ENCODE peak calls at places on chromosomes 12 and 14, in seven cellular contexts. B is neuronal stem cell, A is H9, G is mesendoderm, Z is H1, S is mesenchymal stem cell, D is trophoblast cell. N is an unnamed sample.

GRCh38 chr12:56695327-56696101 is 7.4 kb upstream of the PTGES3 start:
- DNase-seq in A (no peak), S (peak), B (no peak), Z (no peak), D (no peak), G (no peak), N (peak)

GRCh38 chr14:52272375-52272774 is 4.9 kb downstream of the PTGDR start:
- DNase-seq in Z (no peak), G (peak), B (peak), S (peak), A (no peak), D (no peak), N (peak)

GRCh38 chr14:89399594-89400068 is 17.4 kb downstream of the FOXN3 start:
- DNase-seq in S (peak), D (peak), G (peak), B (peak), Z (no peak), A (peak), N (peak)

GRCh38 chr12:9392842-9393241 is 184.6 kb upstream of the PZP start:
- DNase-seq in B (no peak), G (no peak), A (no peak), D (no peak), S (no peak), Z (no peak), N (no peak)

GRCh38 chr12:84856156-84856900 is 56.3 kb downstream of the SLC6A15 start:
- DNase-seq in G (no peak), S (peak), D (no peak), B (no peak), Z (no peak), A (no peak), N (no peak)

GRCh38 chr14:75566321-75566720 is 12.1 kb upstream of the FLVCR2 start:
- DNase-seq in G (no peak), Z (no peak), B (no peak), S (peak), D (peak), A (no peak), N (no peak)

GRCh38 chr14:60294670-60295069 is 45.6 kb downstream of the PPM1A start:
- DNase-seq in S (no peak), A (no peak), D (no peak), G (no peak), Z (no peak), B (no peak), N (no peak)

GRCh38 chr14:28344381-28344780 is 422.2 kb upstream of the FOXG1 start:
- DNase-seq in A (no peak), S (no peak), B (no peak), D (no peak), Z (no peak), G (no peak), N (no peak)

GRCh38 chr12:96578526-96579125 is 89.2 kb downstream of the CFAP54 start:
- DNase-seq in D (peak), G (peak), A (no peak), Z (no peak), S (peak), B (peak), N (peak)

GRCh38 chr12:105750096-105750495 is 388.7 kb downstream of the NUAK1 start:
- DNase-seq in B (no peak), D (no peak), G (no peak), S (no peak), Z (no peak), A (no peak), N (no peak)

GRCh38 chr14:76876076-76876475 is 49.9 kb downstream of the LRRC74A start:
- DNase-seq in D (peak), B (peak), S (peak), A (peak), Z (peak), G (peak), N (peak)

GRCh38 chr14:71372411-71372838 is 465.2 kb downstream of the PCNX1 start:
- DNase-seq in S (peak), Z (no peak), D (peak), B (no peak), A (no peak), G (no peak), N (peak)

GRCh38 chr12:55724226-55724939 is 4.2 kb downstream of the RDH5 start:
- DNase-seq in S (peak), A (peak), D (peak), B (no peak), G (peak), Z (no peak), N (peak)

GRCh38 chr12:113961921-113962710 is 4.0 kb downstream of the RBM19 start:
- DNase-seq in A (no peak), Z (no peak), S (peak), B (no peak), D (peak), G (no peak), N (peak)

GRCh38 chr14:76541594-76542219 is 165.8 kb downstream of the ESRRB start:
- DNase-seq in G (no peak), B (no peak), Z (no peak), A (no peak), D (no peak), S (no peak), N (no peak)

GRCh38 chr12:57181561-57182155 is 34.2 kb upstream of the LRP1-AS start:
- DNase-seq in Z (no peak), G (peak), A (no peak), D (peak), B (no peak), S (no peak), N (no peak)

GRCh38 chr14:102717211-102717610 is 60.0 kb upstream of the TRAF3 start:
- DNase-seq in D (no peak), S (no peak), B (no peak), A (no peak), G (no peak), Z (no peak), N (no peak)

GRCh38 chr12:114013601-114014345 is 47.6 kb upstream of the RBM19 start:
- DNase-seq in D (peak), A (peak), G (peak), Z (peak), B (peak), S (no peak), N (peak)

GRCh38 chr12:70590549-70591226 is 46.5 kb downstream of the PTPRB start:
- DNase-seq in G (peak), Z (no peak), B (no peak), D (no peak), S (no peak), A (no peak), N (no peak)

GRCh38 chr12:77299001-77299400 is 233.6 kb upstream of the E2F7 start:
- DNase-seq in D (no peak), A (no peak), G (no peak), S (no peak), Z (no peak), B (no peak), N (no peak)

GRCh38 chr14:38127784-38128183 is 79.9 kb upstream of the SSTR1 start:
- DNase-seq in G (peak), D (no peak), S (no peak), Z (no peak), B (no peak), A (no peak), N (peak)

GRCh38 chr12:40171501-40171900 is 53.3 kb upstream of the LRRK2 start:
- DNase-seq in Z (no peak), G (no peak), D (peak), S (no peak), B (no peak), A (no peak), N (no peak)

GRCh38 chr12:20520572-20520971 is 152.2 kb downstream of the PDE3A start:
- DNase-seq in A (no peak), Z (no peak), G (no peak), B (no peak), S (no peak), D (no peak), N (no peak)

GRCh38 chr12:115451785-115452736 is 768.1 kb upstream of the TBX3 start:
- DNase-seq in S (peak), Z (no peak), D (peak), A (peak), B (peak), G (peak), N (peak)

GRCh38 chr12:121893901-121894540 is 5.4 kb downstream of the PSMD9 start:
- DNase-seq in Z (no peak), A (peak), B (no peak), G (peak), D (peak), S (peak), N (peak)

GRCh38 chr12:57435288-57435687 is 704 bp downstream of the INHBC start:
- DNase-seq in S (no peak), A (no peak), B (no peak), D (no peak), G (no peak), Z (no peak), N (no peak)

GRCh38 chr14:22837059-22837749 is 819 bp downstream of the MMP14 start:
- DNase-seq in G (peak), A (no peak), Z (no peak), S (peak), D (peak), B (no peak), N (peak)

GRCh38 chr12:126191037-126191891 is 1126.0 kb downstream of the AACS start:
- DNase-seq in S (no peak), Z (peak), G (peak), A (peak), D (no peak), B (peak), N (no peak)

GRCh38 chr14:99745307-99745951 is 47.8 kb upstream of the EML1 start:
- DNase-seq in D (no peak), B (no peak), G (no peak), Z (no peak), A (no peak), S (peak), N (peak)

GRCh38 chr12:54147606-54148005 is 41.2 kb downstream of the SMUG1 start:
- DNase-seq in S (no peak), A (no peak), G (no peak), B (no peak), Z (no peak), D (no peak), N (no peak)

GRCh38 chr14:24349742-24350141 is 10.0 kb upstream of the RIPK3 start:
- DNase-seq in G (no peak), B (no peak), A (no peak), S (no peak), Z (no peak), D (no peak), N (no peak)

GRCh38 chr12:34033628-34034296 is 11.5 kb downstream of the ALG10 start:
- DNase-seq in B (no peak), G (peak), A (no peak), D (peak), Z (no peak), S (peak), N (peak)

GRCh38 chr14:95058491-95058890 is 98.8 kb downstream of the DICER1 start:
- DNase-seq in S (no peak), A (no peak), D (no peak), B (no peak), Z (no peak), G (no peak), N (no peak)

GRCh38 chr12:123941485-123942276 is 30.9 kb downstream of the CCDC92 start:
- DNase-seq in D (no peak), B (no peak), A (no peak), Z (no peak), S (no peak), G (no peak), N (no peak)

GRCh38 chr12:119412811-119413794 is 78.6 kb downstream of the CCDC60 start:
- DNase-seq in S (peak), G (peak), D (peak), B (peak), Z (peak), A (peak), N (peak)

GRCh38 chr12:6430124-6430989 is 14.4 kb upstream of the CD27 start:
- DNase-seq in S (peak), D (peak), G (no peak), B (no peak), Z (no peak), A (no peak), N (peak)

GRCh38 chr12:77847665-77848431 is 17.2 kb downstream of the NAV3 start:
- DNase-seq in Z (no peak), G (no peak), B (no peak), S (peak), A (no peak), D (no peak), N (peak)

GRCh38 chr14:73725116-73726024 is 11.2 kb upstream of the PNMA1 start:
- DNase-seq in G (peak), D (no peak), B (no peak), Z (no peak), S (peak), A (no peak), N (peak)

GRCh38 chr14:72318648-72319047 is 386.4 kb downstream of the RGS6 start:
- DNase-seq in G (no peak), Z (no peak), B (no peak), D (no peak), A (no peak), S (no peak), N (no peak)

GRCh38 chr14:50530794-50531193 is 1.6 kb downstream of the MAP4K5 start:
- DNase-seq in S (no peak), D (no peak), Z (no peak), A (no peak), G (no peak), B (no peak), N (no peak)

GRCh38 chr12:23927907-23928306 is 21.6 kb downstream of the SOX5 start:
- DNase-seq in Z (no peak), S (no peak), B (no peak), A (no peak), D (no peak), G (peak), N (no peak)
- H2BK5ac ChIP-seq in Z (no peak), S (no peak), B (no peak), A (no peak), D (no peak), G (no peak), N (no peak)

DNA sequence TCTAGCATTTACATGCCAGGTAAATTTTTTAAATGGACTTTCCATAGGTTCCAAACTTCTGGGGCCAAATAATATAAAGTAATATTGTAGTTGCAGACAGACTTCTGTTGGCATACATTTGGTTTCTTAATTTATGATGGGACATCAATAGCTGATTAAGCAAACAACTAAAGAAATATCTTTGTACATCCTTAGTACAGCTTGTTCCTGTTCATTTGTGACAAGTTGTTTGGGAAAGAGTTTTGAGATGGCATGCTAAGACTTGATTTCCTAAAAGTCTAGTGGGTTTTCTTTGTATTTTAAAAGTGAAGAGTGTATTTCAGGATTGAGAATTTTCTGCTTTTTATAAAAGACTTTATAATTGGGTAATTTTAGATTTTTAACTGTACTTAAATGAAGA is 41.0 kb downstream of the CCDC91 start:
- DNase-seq in Z (no peak), B (no peak), G (no peak), A (no peak), D (no peak), S (no peak), N (no peak)
- H2BK120ac ChIP-seq in Z (no peak), B (no peak), G (no peak), A (no peak), D (no peak), S (no peak), N (no peak)

DNA sequence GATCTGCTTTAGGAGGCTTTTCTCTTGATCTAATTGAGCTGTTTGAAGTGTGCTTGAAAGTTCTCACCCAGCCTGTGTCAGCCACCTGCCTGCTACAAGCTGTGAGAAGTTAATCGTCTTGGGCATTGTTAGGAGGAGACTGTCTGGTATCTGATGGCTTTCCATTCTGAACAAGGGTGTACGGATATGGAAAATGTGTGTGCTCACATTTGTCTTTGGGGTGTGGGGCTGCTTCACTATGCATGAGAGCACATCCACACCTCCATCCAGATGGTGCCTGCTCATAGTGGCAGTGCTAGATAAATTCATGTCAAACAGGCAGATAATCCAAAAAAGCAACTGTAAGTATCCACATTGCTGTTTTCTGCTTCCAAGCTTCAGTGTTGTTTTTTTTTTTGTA is 462.3 kb downstream of the DIO2 start:
- DNase-seq in G (no peak), D (no peak), B (no peak), Z (no peak), S (no peak), A (no peak), N (no peak)
- H2BK5ac ChIP-seq in G (no peak), D (no peak), B (no peak), Z (no peak), S (no peak), A (no peak), N (no peak)

GRCh38 chr12:11869406-11869805 is 201.3 kb upstream of the BCL2L14 start:
- DNase-seq in G (no peak), S (no peak), B (no peak), D (no peak), A (no peak), Z (no peak), N (no peak)
- H2BK120ac ChIP-seq in G (no peak), S (no peak), B (no peak), D (no peak), A (no peak), Z (no peak), N (no peak)

GRCh38 chr12:4388662-4389061 is 9.2 kb upstream of the FGF23 start:
- DNase-seq in Z (no peak), G (no peak), B (no peak), S (no peak), A (peak), D (no peak), N (no peak)
- H2BK5ac ChIP-seq in Z (no peak), G (no peak), B (no peak), S (no peak), A (no peak), D (no peak), N (no peak)

GRCh38 chr12:17992002-17992656 is 97.9 kb downstream of the RERGL start:
- DNase-seq in G (peak), D (peak), Z (no peak), S (peak), A (no peak), B (peak), N (peak)
- H2BK120ac ChIP-seq in G (no peak), D (no peak), Z (no peak), S (no peak), A (no peak), B (no peak), N (no peak)

GRCh38 chr14:105207996-105208737 is 27.1 kb upstream of the NUDT14 start:
- DNase-seq in B (no peak), G (no peak), Z (no peak), S (no peak), D (no peak), A (no peak), N (no peak)
- H2BK5ac ChIP-seq in B (no peak), G (no peak), Z (no peak), S (no peak), D (no peak), A (no peak), N (no peak)

GRCh38 chr14:39441805-39442204 is 9.6 kb upstream of the FBXO33 start:
- DNase-seq in S (no peak), Z (no peak), G (no peak), A (no peak), D (no peak), B (no peak), N (no peak)
- H2BK120ac ChIP-seq in S (no peak), Z (no peak), G (no peak), A (no peak), D (no peak), B (no peak), N (no peak)

N was measured in IMR-90.